ENCODE peak calls at places on chromosomes 5 and 9, in ten cellular contexts. T, U, S, V, D, I, J, N, F and W are unnamed samples.

GRCh38 chr9:121802753-121803152 is 151.3 kb downstream of the DAB2IP start:
- DNase-seq in T (no peak), U (no peak), S (no peak), V (peak; percentile 15), D (no peak), I (no peak), J (no peak), N (no peak), F (no peak), W (no peak)

GRCh38 chr9:81071108-81071507 is 618.2 kb downstream of the TLE1 start:
- DNase-seq in T (no peak), U (no peak), S (no peak), V (no peak), D (no peak), I (no peak), J (no peak), N (no peak), F (no peak), W (no peak)

GRCh38 chr5:150080696-150081435 is 5.5 kb downstream of the CSF1R start:
- DNase-seq in T (no peak), U (no peak), S (no peak), V (no peak), D (no peak), I (no peak), J (no peak), N (no peak), F (no peak), W (no peak)

GRCh38 chr9:114313186-114313585 is 9.7 kb upstream of the ORM1 start:
- DNase-seq in T (no peak), U (no peak), S (no peak), V (no peak), D (no peak), I (no peak), J (no peak), N (no peak), F (no peak), W (peak; percentile 6)

GRCh38 chr9:19232117-19232829 is 1.8 kb downstream of the DENND4C start:
- DNase-seq in T (no peak), U (no peak), S (no peak), V (no peak), D (peak; percentile 28), I (peak; percentile 15), J (no peak), N (no peak), F (peak; percentile 52), W (no peak)

GRCh38 chr9:9112001-9112725 is 1312.6 kb upstream of the DMAC1 start:
- DNase-seq in T (no peak), U (no peak), S (no peak), V (no peak), D (no peak), I (no peak), J (no peak), N (no peak), F (no peak), W (no peak)

GRCh38 chr5:158639876-158640570 is 459.7 kb downstream of the EBF1 start:
- DNase-seq in T (no peak), U (no peak), S (no peak), V (no peak), D (no peak), I (peak; percentile 25), J (no peak), N (no peak), F (no peak), W (no peak)

GRCh38 chr5:82413302-82414042 is 135.3 kb upstream of the RPS23 start:
- DNase-seq in T (no peak), U (no peak), S (no peak), V (no peak), D (no peak), I (peak; percentile 97), J (no peak), N (no peak), F (no peak), W (no peak)

GRCh38 chr5:127089206-127089605 is 15.9 kb upstream of the C5orf63 start:
- DNase-seq in T (no peak), U (no peak), S (no peak), V (no peak), D (no peak), I (peak; percentile 42), J (no peak), N (no peak), F (no peak), W (no peak)

GRCh38 chr5:17189381-17190036 is 27.9 kb upstream of the BASP1 start:
- DNase-seq in T (peak; percentile 22), U (peak; percentile 30), S (peak; percentile 43), V (peak; percentile 77), D (peak; percentile 81), I (peak; percentile 88), J (peak; percentile 58), N (peak; percentile 77), F (peak; percentile 92), W (no peak)

GRCh38 chr5:138569759-138570158 is 5.4 kb downstream of the HSPA9 start:
- DNase-seq in T (no peak), U (no peak), S (no peak), V (no peak), D (no peak), I (peak; percentile 19), J (no peak), N (no peak), F (no peak), W (no peak)

GRCh38 chr9:136441191-136441680 is 1.6 kb upstream of the INPP5E start:
- DNase-seq in T (no peak), U (no peak), S (no peak), V (no peak), D (no peak), I (no peak), J (no peak), N (no peak), F (no peak), W (no peak)

GRCh38 chr5:134069553-134069952 is 44.9 kb upstream of the TCF7 start:
- DNase-seq in T (no peak), U (no peak), S (no peak), V (no peak), D (no peak), I (no peak), J (no peak), N (no peak), F (no peak), W (no peak)

GRCh38 chr9:97759611-97760288 is 62.6 kb upstream of the XPA start:
- DNase-seq in T (no peak), U (no peak), S (no peak), V (no peak), D (no peak), I (no peak), J (no peak), N (no peak), F (no peak), W (no peak)

GRCh38 chr5:91641730-91642350 is 258.7 kb upstream of the ARRDC3 start:
- DNase-seq in T (no peak), U (peak; percentile 40), S (no peak), V (no peak), D (peak; percentile 44), I (peak; percentile 76), J (no peak), N (no peak), F (peak; percentile 81), W (no peak)

GRCh38 chr9:71001780-71002386 is 119.5 kb downstream of the TRPM3 start:
- DNase-seq in T (no peak), U (peak; percentile 0), S (no peak), V (no peak), D (peak; percentile 48), I (peak; percentile 18), J (peak; percentile 1), N (peak; percentile 32), F (peak; percentile 62), W (no peak)

GRCh38 chr9:99038396-99038795 is 66.5 kb upstream of the TGFBR1 start:
- DNase-seq in T (no peak), U (no peak), S (no peak), V (no peak), D (no peak), I (no peak), J (no peak), N (no peak), F (no peak), W (no peak)

GRCh38 chr9:92592537-92592936 is 56.7 kb upstream of the ECM2 start:
- DNase-seq in T (no peak), U (no peak), S (no peak), V (no peak), D (no peak), I (no peak), J (no peak), N (no peak), F (no peak), W (no peak)

GRCh38 chr5:176447538-176447981 is 625 bp upstream of the FAF2 start:
- DNase-seq in T (no peak), U (no peak), S (no peak), V (no peak), D (no peak), I (no peak), J (no peak), N (peak; percentile 8), F (no peak), W (peak; percentile 89)

GRCh38 chr5:109748545-109748944 is 58.8 kb downstream of the MAN2A1 start:
- DNase-seq in T (no peak), U (no peak), S (no peak), V (no peak), D (no peak), I (no peak), J (no peak), N (no peak), F (no peak), W (no peak)

GRCh38 chr9:137953683-137954438 is 76.3 kb downstream of the CACNA1B start:
- DNase-seq in T (no peak), U (no peak), S (no peak), V (no peak), D (no peak), I (no peak), J (no peak), N (no peak), F (no peak), W (no peak)

GRCh38 chr9:135468866-135469521 is 10.6 kb upstream of the PPP1R26 start:
- DNase-seq in T (no peak), U (no peak), S (no peak), V (no peak), D (peak; percentile 30), I (peak; percentile 46), J (no peak), N (no peak), F (no peak), W (no peak)

GRCh38 chr9:130072515-130073235 is 19.0 kb downstream of the GPR107 start:
- DNase-seq in T (no peak), U (no peak), S (no peak), V (no peak), D (peak; percentile 73), I (no peak), J (no peak), N (no peak), F (no peak), W (no peak)

GRCh38 chr5:180289433-180289832 is 2.5 kb downstream of the MAPK9 start:
- DNase-seq in T (no peak), U (no peak), S (no peak), V (no peak), D (no peak), I (no peak), J (no peak), N (no peak), F (no peak), W (no peak)

GRCh38 chr5:170216262-170216864 is 16.4 kb upstream of the C5orf58 start:
- DNase-seq in T (no peak), U (peak; percentile 46), S (no peak), V (no peak), D (peak; percentile 55), I (peak; percentile 52), J (peak; percentile 1), N (peak; percentile 40), F (peak; percentile 92), W (no peak)

GRCh38 chr9:16884952-16885513 is 14.6 kb upstream of the BNC2 start:
- DNase-seq in T (no peak), U (peak; percentile 11), S (no peak), V (no peak), D (no peak), I (peak; percentile 99), J (no peak), N (no peak), F (no peak), W (peak; percentile 43)

GRCh38 chr5:59661306-59661705 is 232.2 kb downstream of the PDE4D start:
- DNase-seq in T (no peak), U (no peak), S (no peak), V (no peak), D (no peak), I (peak; percentile 31), J (no peak), N (no peak), F (no peak), W (no peak)

GRCh38 chr9:98879094-98879957 is 64.4 kb upstream of the COL15A1 start:
- DNase-seq in T (no peak), U (no peak), S (no peak), V (no peak), D (no peak), I (no peak), J (no peak), N (no peak), F (no peak), W (no peak)